ENCODE peak calls at places on chromosome 4, in nine cellular contexts. N, E, S, V, R, Q, M, L and D are unnamed samples.
A peak's percentile ranks its signal among the peaks of the same experiment; 100 is the strongest.

GRCh38 chr4:70938087-70938486 is 35.9 kb downstream of the MOB1B start:
- DNase-seq in V (no peak), L (no peak), Q (no peak), N (no peak), S (no peak), M (no peak), E (no peak), R (no peak), D (no peak)

GRCh38 chr4:26206339-26206738 is 114.5 kb upstream of the RBPJ start:
- DNase-seq in V (no peak), R (no peak), N (peak; percentile 85), L (peak; percentile 95), Q (no peak), S (no peak), M (no peak), E (peak; percentile 95), D (peak; percentile 76)

GRCh38 chr4:78612398-78613005 is 60.9 kb downstream of the ANXA3 start:
- DNase-seq in S (no peak), R (no peak), L (peak; percentile 77), M (no peak), V (peak; percentile 68), Q (no peak), E (peak; percentile 59), N (peak; percentile 79), D (peak; percentile 26)

GRCh38 chr4:100098011-100098545 is 92.2 kb downstream of the DDIT4L start:
- DNase-seq in E (no peak), Q (no peak), V (no peak), M (no peak), L (no peak), S (no peak), N (no peak), R (peak; percentile 11), D (no peak)

GRCh38 chr4:156790866-156791265 is 180.7 kb downstream of the PDGFC start:
- DNase-seq in L (peak; percentile 53), R (peak; percentile 75), N (peak; percentile 67), E (peak; percentile 85), M (no peak), S (no peak), Q (peak; percentile 52), V (no peak), D (no peak)

GRCh38 chr4:146442801-146443200 is 78.9 kb downstream of the SLC10A7 start:
- DNase-seq in S (no peak), M (peak; percentile 41), Q (no peak), E (peak; percentile 38), R (no peak), N (peak; percentile 49), V (no peak), L (peak; percentile 72), D (no peak)

GRCh38 chr4:4919926-4920325 is 60.5 kb downstream of the MSX1 start:
- DNase-seq in R (no peak), M (no peak), Q (no peak), L (no peak), E (no peak), V (no peak), S (no peak), N (no peak), D (no peak)

GRCh38 chr4:57926311-57926710 is 816.1 kb upstream of the IGFBP7 start:
- DNase-seq in N (no peak), Q (no peak), M (no peak), L (no peak), R (no peak), E (no peak), V (no peak), S (no peak), D (no peak)

GRCh38 chr4:38563703-38564490 is 100.1 kb upstream of the KLF3 start:
- DNase-seq in E (peak; percentile 12), S (no peak), L (peak; percentile 44), R (no peak), M (no peak), Q (no peak), V (no peak), N (peak; percentile 11), D (no peak)

GRCh38 chr4:174865418-174865985 is 36.5 kb upstream of the GLRA3 start:
- DNase-seq in R (no peak), L (no peak), M (no peak), N (no peak), V (no peak), S (no peak), Q (no peak), E (no peak), D (no peak)

GRCh38 chr4:76984127-76984526 is 34.6 kb downstream of the SEPTIN11 start:
- DNase-seq in S (no peak), L (peak; percentile 74), V (peak; percentile 3), E (peak; percentile 79), R (no peak), N (peak; percentile 67), Q (no peak), M (no peak), D (no peak)

GRCh38 chr4:80610845-80611244 is 275.3 kb downstream of the CFAP299 start:
- DNase-seq in Q (peak; percentile 67), M (no peak), E (peak; percentile 52), V (peak; percentile 53), R (no peak), S (no peak), L (peak; percentile 13), N (peak; percentile 7), D (peak; percentile 7)

GRCh38 chr4:184310171-184310567 is 92.5 kb upstream of the ENPP6 start:
- DNase-seq in S (no peak), N (no peak), Q (no peak), L (no peak), M (no peak), R (no peak), E (no peak), V (peak; percentile 52), D (no peak)

GRCh38 chr4:9691221-9692065 is 90.0 kb upstream of the DRD5 start:
- DNase-seq in L (peak; percentile 93), M (peak; percentile 43), V (peak; percentile 92), S (peak; percentile 99), R (peak; percentile 97), E (peak; percentile 52), N (peak; percentile 85), Q (peak; percentile 65), D (no peak)

GRCh38 chr4:9679704-9680478 is 101.5 kb upstream of the DRD5 start:
- DNase-seq in V (no peak), L (no peak), Q (no peak), R (no peak), N (no peak), M (no peak), S (peak; percentile 76), E (no peak), D (no peak)

DNA sequence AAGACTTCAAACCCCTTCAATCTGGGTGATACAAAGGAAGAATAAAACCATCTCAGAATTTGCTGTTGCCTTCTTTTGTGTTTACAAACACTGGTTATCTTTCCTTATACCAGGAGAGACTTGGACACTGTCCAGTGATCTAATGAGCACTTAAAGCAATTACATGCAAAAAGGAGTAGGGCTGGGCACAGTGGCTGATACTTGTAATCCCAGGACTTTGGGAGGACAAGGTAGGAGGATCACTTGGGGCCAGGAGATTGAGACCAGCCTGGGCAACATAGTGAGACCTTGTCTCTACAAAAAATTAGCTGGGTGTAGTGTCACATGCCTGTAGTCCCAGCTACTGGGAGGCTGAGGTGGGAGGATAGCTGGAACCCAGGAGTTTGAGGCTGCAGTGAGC is 95.7 kb upstream of the DRD5 start:
- DNase-seq in E (no peak), R (no peak), V (no peak), L (no peak), S (no peak), M (no peak), Q (no peak), N (no peak), D (no peak)
- TF ChIP-seq CTCF in E (no peak), R (no peak), V (no peak), L (no peak), S (no peak), M (no peak), Q (no peak), N (no peak), D (no peak)

GRCh38 chr4:178165909-178166308 is 723.7 kb upstream of the AGA start:
- DNase-seq in S (no peak), N (no peak), V (no peak), E (no peak), L (no peak), M (no peak), R (no peak), Q (no peak), D (no peak)

GRCh38 chr4:178165251-178165650 is 723.0 kb upstream of the AGA start:
- DNase-seq in Q (no peak), L (no peak), N (no peak), M (no peak), R (no peak), S (no peak), E (no peak), V (no peak), D (no peak)
- H3K4me3 ChIP-seq in Q (no peak overlapping the region), L (no peak overlapping the region), N (no peak overlapping the region), M (no peak overlapping the region), R (no peak overlapping the region), S (no peak overlapping the region), E (no peak overlapping the region), V (no peak overlapping the region), D (no peak overlapping the region)

DNA sequence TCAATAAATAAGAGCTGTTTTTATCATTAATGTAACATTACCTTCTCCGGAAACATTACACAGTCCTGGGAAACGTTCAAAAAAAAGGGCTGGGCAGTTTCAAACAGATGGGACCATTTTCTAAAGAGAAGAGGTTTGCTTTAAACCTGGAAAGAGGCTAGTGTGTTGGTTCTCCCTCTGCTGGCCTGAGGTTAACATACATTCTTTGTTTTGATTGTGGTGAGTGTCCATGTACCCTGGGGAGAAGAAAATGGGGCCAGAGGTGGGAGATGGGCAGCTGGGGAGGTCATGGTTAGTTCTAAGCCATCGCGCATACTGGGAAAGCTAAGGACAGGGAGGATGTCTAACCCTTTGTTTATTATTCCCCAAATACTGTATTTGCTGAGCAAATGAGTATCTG is 194.7 kb downstream of the CPEB2 start:
- DNase-seq in M (no peak), N (peak; percentile 64), R (peak; percentile 45), E (peak; percentile 69), S (no peak), Q (no peak), L (peak; percentile 85), V (peak; percentile 26), D (no peak)
- TF ChIP-seq CTCF in M (peak; percentile 16), N (peak; percentile 61), R (peak; percentile 59), E (peak; percentile 54), S (no peak), Q (peak; percentile 44), L (peak; percentile 75), V (peak; percentile 12), D (peak; percentile 51)

GRCh38 chr4:7737268-7737645 is 202.4 kb downstream of the AFAP1 start:
- DNase-seq in V (no peak), R (no peak), E (no peak), N (no peak), Q (no peak), L (no peak), S (no peak), M (no peak), D (no peak)
- H3K4me3 ChIP-seq in V (no peak overlapping the region), R (no peak overlapping the region), E (no peak overlapping the region), N (no peak overlapping the region), Q (no peak overlapping the region), L (no peak overlapping the region), S (no peak overlapping the region), M (no peak overlapping the region), D (no peak overlapping the region)